ENCODE peak calls at places on chromosomes 2 and 18, in six cellular contexts. X is astrocyte of the spinal cord, A is lung, T is GM06990, Z is PC-9, C is upper lobe of right lung. Q is an unnamed sample.

GRCh38 chr18:10015941-10016819 is 102.4 kb downstream of the VAPA start:
- DNase-seq in T (no peak), Z (peak; percentile 81), C (no peak), A (no peak), X (peak; percentile 85), Q (peak; percentile 84)

GRCh38 chr18:36493349-36494281 is 196.1 kb downstream of the FHOD3 start:
- DNase-seq in T (no peak), X (peak; percentile 30), Z (no peak), A (no peak), C (no peak), Q (no peak)

GRCh38 chr2:201795608-201796477 is 10.5 kb upstream of the CDK15 start:
- DNase-seq in Z (no peak), X (peak; percentile 72), C (no peak), T (no peak), A (no peak), Q (no peak)

GRCh38 chr2:71613953-71614925 is 160.9 kb downstream of the DYSF start:
- DNase-seq in C (peak; percentile 44), A (peak; percentile 25), T (no peak), Z (no peak), X (no peak), Q (no peak)

GRCh38 chr2:159968282-159968900 is 94.0 kb downstream of the PLA2R1 start:
- DNase-seq in C (no peak), A (no peak), X (peak; percentile 28), T (no peak), Z (no peak), Q (peak; percentile 36)

GRCh38 chr2:143296089-143296488 is 166.9 kb downstream of the ARHGAP15 start:
- DNase-seq in C (no peak), T (no peak), X (no peak), A (no peak), Z (no peak), Q (no peak)

GRCh38 chr2:184564092-184564491 is 34.2 kb upstream of the ZNF804A start:
- DNase-seq in C (no peak), A (no peak), T (no peak), Z (no peak), X (no peak), Q (no peak)

GRCh38 chr18:45920367-45920766 is 46.8 kb downstream of the EPG5 start:
- DNase-seq in C (peak; percentile 84), Z (peak; percentile 45), T (no peak), A (peak; percentile 61), X (peak; percentile 64), Q (peak; percentile 54)

GRCh38 chr18:11733031-11733430 is 44.0 kb downstream of the GNAL start:
- DNase-seq in Z (peak; percentile 51), T (peak; percentile 65), C (peak; percentile 91), X (peak; percentile 67), A (peak; percentile 80), Q (peak; percentile 18)

GRCh38 chr2:108446703-108447102 is 2.3 kb upstream of the GCC2 start:
- DNase-seq in X (no peak), A (no peak), Z (no peak), T (no peak), C (no peak), Q (no peak)

GRCh38 chr18:58784601-58785137 is 80.0 kb upstream of the ZNF532 start:
- DNase-seq in A (no peak), C (no peak), T (no peak), X (no peak), Z (no peak), Q (no peak)

GRCh38 chr2:208657468-208657867 is 250.9 kb downstream of the PTH2R start:
- DNase-seq in C (no peak), Z (no peak), X (no peak), T (no peak), A (no peak), Q (no peak)

GRCh38 chr2:231360401-231360800 is 35.1 kb upstream of the B3GNT7 start:
- DNase-seq in C (no peak), Z (no peak), A (no peak), X (no peak), T (no peak), Q (no peak)

GRCh38 chr2:151205601-151206000 is 56.1 kb downstream of the RBM43 start:
- DNase-seq in C (no peak), T (no peak), X (no peak), A (no peak), Z (no peak), Q (no peak)

GRCh38 chr2:234483568-234484251 is 13.2 kb downstream of the ARL4C start:
- DNase-seq in A (no peak), T (peak; percentile 42), X (no peak), Z (no peak), C (no peak), Q (no peak)

GRCh38 chr2:230842473-230842872 is 22.3 kb upstream of the ITM2C start:
- DNase-seq in T (no peak), C (no peak), Z (no peak), X (no peak), A (no peak), Q (no peak)

GRCh38 chr2:226030369-226031077 is 631.0 kb downstream of the NYAP2 start:
- DNase-seq in Z (no peak), A (no peak), C (no peak), T (no peak), X (no peak), Q (no peak)

GRCh38 chr2:166127217-166128155 is at the start of gene SCN1A:
- DNase-seq in X (peak; percentile 62), Z (no peak), T (peak; percentile 9), A (no peak), C (no peak), Q (peak; percentile 29)

GRCh38 chr2:44994377-44994776 is 14.9 kb downstream of the SIX2 start:
- DNase-seq in T (no peak), Z (no peak), X (no peak), A (no peak), C (no peak), Q (no peak)

GRCh38 chr2:48715042-48715899 is 40.3 kb downstream of the LHCGR start:
- DNase-seq in X (no peak), T (no peak), Z (no peak), A (peak; percentile 53), C (peak; percentile 70), Q (no peak)

GRCh38 chr18:51266736-51267135 is 69.3 kb upstream of the MEX3C start:
- DNase-seq in C (no peak), T (peak; percentile 41), A (no peak), X (no peak), Z (peak; percentile 67), Q (no peak)

GRCh38 chr18:11251229-11251890 is 102.0 kb upstream of the PIEZO2 start:
- DNase-seq in X (peak; percentile 68), A (no peak), T (no peak), C (no peak), Z (no peak), Q (peak; percentile 79)

GRCh38 chr2:210207929-210208328 is 17.3 kb downstream of the ACADL start:
- DNase-seq in Z (no peak), A (no peak), C (no peak), X (no peak), T (no peak), Q (no peak)

DNA sequence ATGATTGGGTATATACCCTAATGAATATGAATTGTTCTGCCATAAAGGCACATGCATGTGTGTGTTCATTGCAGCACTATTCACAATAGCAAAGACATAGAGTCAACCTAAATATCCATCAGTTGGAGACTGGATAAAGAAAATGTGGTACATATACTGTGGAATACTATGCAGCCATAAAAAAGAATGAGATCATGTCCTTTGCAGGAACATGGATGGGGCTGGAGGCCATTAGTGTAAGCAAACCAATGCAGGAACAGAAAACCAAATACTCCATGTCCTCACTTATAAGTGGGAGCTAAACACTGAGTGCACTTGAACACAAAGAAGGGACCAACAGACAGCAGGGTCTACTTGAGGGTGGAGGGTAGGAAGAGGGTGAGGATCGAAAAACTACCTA is 43.2 kb downstream of the TTC39C start:
- DNase-seq in C (no peak), T (no peak), X (no peak), A (no peak), Z (no peak), Q (no peak)
- TF ChIP-seq CTCF in C (no peak), T (no peak), X (no peak), A (no peak), Z (no peak), Q (no peak)

GRCh38 chr2:177265834-177266817 is 1.6 kb upstream of the NFE2L2 start:
- DNase-seq in A (no peak), C (no peak), Z (peak; percentile 87), T (peak; percentile 25), X (peak; percentile 56), Q (no peak)

GRCh38 chr2:177264209-177264538 is 353 bp downstream of the NFE2L2 start:
- DNase-seq in C (peak; percentile 82), A (peak; percentile 44), Z (no peak), T (no peak), X (no peak), Q (no peak)

GRCh38 chr2:177263451-177264208 is 897 bp downstream of the NFE2L2 start:
- DNase-seq in X (peak; percentile 99), Z (peak; percentile 97), C (peak; percentile 99), T (peak; percentile 96), A (peak; percentile 98), Q (peak; percentile 96)

GRCh38 chr2:177264539-177265385 is at the start of gene NFE2L2:
- DNase-seq in T (peak; percentile 94), X (peak; percentile 94), A (peak; percentile 90), Z (peak; percentile 73), C (peak; percentile 97), Q (peak; percentile 68)

GRCh38 chr2:177265386-177265690 is 811 bp upstream of the NFE2L2 start:
- DNase-seq in A (no peak), T (no peak), Z (no peak), X (peak; percentile 66), C (no peak), Q (no peak)
- TF ChIP-seq CTCF in A (no peak), T (peak; percentile 45), Z (peak; percentile 44), X (peak; percentile 45), C (peak; percentile 24), Q (peak; percentile 54)

DNA sequence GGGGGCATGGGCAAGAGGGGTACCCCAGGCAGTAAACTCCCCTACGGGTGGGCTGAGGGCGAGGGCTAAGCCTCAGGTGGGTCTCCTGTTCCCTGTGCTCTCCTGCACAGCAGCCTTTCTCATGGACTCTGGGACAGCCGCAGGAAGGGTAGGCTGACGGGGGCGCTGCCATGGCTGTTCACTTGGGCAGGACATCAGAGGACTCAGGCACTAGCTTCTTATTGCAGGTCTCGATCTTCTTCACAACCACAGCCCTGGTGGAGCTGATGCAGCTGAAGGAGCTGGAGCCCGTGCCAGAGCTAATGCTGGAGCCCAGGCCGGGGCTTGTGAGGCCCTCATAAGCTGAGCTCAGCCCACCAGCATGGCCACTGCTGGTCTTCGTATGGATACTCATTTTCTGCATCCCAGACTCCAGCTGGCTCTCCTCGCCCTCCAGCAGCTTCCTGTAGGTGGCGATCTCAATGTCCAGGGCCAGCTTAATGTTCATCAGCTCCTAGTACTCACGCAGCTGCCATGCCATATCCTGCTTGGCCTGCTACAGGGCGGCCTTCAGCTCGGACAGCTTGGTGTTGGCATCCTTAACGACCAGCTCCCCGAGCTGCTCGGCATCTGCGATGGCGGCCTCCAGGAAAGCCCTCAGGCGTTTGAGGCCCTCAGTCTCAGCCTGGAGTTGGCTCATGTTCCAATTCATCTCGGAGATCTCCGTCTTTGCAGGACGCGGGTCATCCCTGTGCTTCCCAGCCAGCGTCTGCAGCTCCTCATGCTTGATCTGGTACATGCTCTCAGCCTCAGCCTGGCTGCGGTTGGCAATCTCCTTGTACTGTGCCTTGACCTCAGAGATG is 359.8 kb upstream of the SETBP1 start:
- DNase-seq in A (no peak), C (no peak), T (no peak), Z (no peak), X (no peak), Q (no peak)
- TF ChIP-seq CTCF in A (no peak), C (no peak), T (no peak), Z (no peak), X (no peak), Q (no peak)

GRCh38 chr2:76080154-76080553 is 369.4 kb upstream of the GCFC2 start:
- DNase-seq in C (no peak), A (no peak), X (no peak), Z (no peak), T (no peak), Q (no peak)
- TF ChIP-seq CTCF in C (no peak), A (no peak), X (no peak), Z (no peak), T (no peak), Q (no peak)